ENCODE peak calls at places on chromosomes 16 and 17, in ten cellular contexts. Z is endothelial cell of umbilical vein, L is prostate gland, T is suprapubic skin, G is stomach, D is sigmoid colon, X is spleen, S is HepG2, U is K562, W is HCT116. V is an unnamed sample.

GRCh38 chr16:75616541-75617010 is 6.5 kb downstream of the ADAT1 start:
- DNase-seq in Z (no peak), L (no peak), T (no peak), G (no peak), D (no peak), X (no peak), S (no peak), U (no peak), W (no peak), V (no peak)

GRCh38 chr16:57643166-57643813 is 14.9 kb downstream of the ADGRG1 start:
- DNase-seq in Z (peak; percentile 24), L (no peak), T (no peak), G (no peak), D (peak; percentile 71), X (no peak), S (no peak), U (no peak), W (no peak), V (no peak)

GRCh38 chr17:58388302-58389190 is 28.8 kb downstream of the RNF43 start:
- DNase-seq in Z (no peak), L (no peak), T (no peak), G (no peak), D (no peak), X (no peak), S (no peak), U (no peak), W (no peak), V (no peak)

GRCh38 chr17:3695723-3696411 is at the start of gene P2RX5:
- DNase-seq in Z (peak; percentile 30), L (no peak), T (no peak), G (no peak), D (no peak), X (peak; percentile 95), S (no peak), U (peak; percentile 56), W (no peak), V (peak; percentile 38)

GRCh38 chr16:28168991-28169554 is 42.7 kb downstream of the XPO6 start:
- DNase-seq in Z (no peak), L (no peak), T (no peak), G (no peak), D (no peak), X (no peak), S (no peak), U (no peak), W (no peak), V (no peak)

GRCh38 chr17:36941265-36942021 is 4.2 kb downstream of the LHX1 start:
- DNase-seq in Z (no peak), L (no peak), T (no peak), G (no peak), D (no peak), X (no peak), S (no peak), U (no peak), W (no peak), V (no peak)

GRCh38 chr17:34252138-34252889 is 2.8 kb upstream of the CCL2 start:
- DNase-seq in Z (peak; percentile 98), L (peak; percentile 89), T (peak; percentile 95), G (peak; percentile 75), D (peak; percentile 98), X (peak; percentile 82), S (no peak), U (no peak), W (no peak), V (peak; percentile 88)

GRCh38 chr17:48498168-48498840 is 32.5 kb downstream of the HOXB1 start:
- DNase-seq in Z (no peak), L (peak; percentile 12), T (no peak), G (no peak), D (no peak), X (no peak), S (no peak), U (no peak), W (no peak), V (no peak)

GRCh38 chr17:49435630-49436029 is 20.9 kb upstream of the PHB1 start:
- DNase-seq in Z (no peak), L (no peak), T (peak; percentile 37), G (no peak), D (no peak), X (no peak), S (no peak), U (no peak), W (no peak), V (no peak)

GRCh38 chr17:35588196-35588920 is 1.2 kb downstream of the AP2B1 start:
- DNase-seq in Z (peak; percentile 37), L (no peak), T (no peak), G (no peak), D (no peak), X (no peak), S (no peak), U (no peak), W (peak; percentile 73), V (peak; percentile 12)

GRCh38 chr17:79543566-79543965 is 67.3 kb downstream of the RBFOX3 start:
- DNase-seq in Z (no peak), L (no peak), T (no peak), G (no peak), D (peak; percentile 56), X (no peak), S (no peak), U (no peak), W (no peak), V (no peak)

GRCh38 chr16:28873543-28874201 is 4.6 kb upstream of the ATP2A1 start:
- DNase-seq in Z (no peak), L (no peak), T (no peak), G (no peak), D (no peak), X (peak; percentile 85), S (no peak), U (peak; percentile 80), W (no peak), V (no peak)

GRCh38 chr17:14919580-14920160 is 345.5 kb downstream of the PMP22 start:
- DNase-seq in Z (no peak), L (no peak), T (no peak), G (no peak), D (no peak), X (no peak), S (no peak), U (no peak), W (no peak), V (no peak)

GRCh38 chr17:14918540-14918939 is 346.6 kb downstream of the PMP22 start:
- DNase-seq in Z (no peak), L (no peak), T (no peak), G (no peak), D (no peak), X (no peak), S (no peak), U (no peak), W (no peak), V (no peak)

GRCh38 chr17:14921936-14922335 is 343.2 kb downstream of the PMP22 start:
- DNase-seq in Z (no peak), L (no peak), T (no peak), G (no peak), D (no peak), X (no peak), S (no peak), U (no peak), W (no peak), V (no peak)

GRCh38 chr17:14922421-14922820 is 342.7 kb downstream of the PMP22 start:
- DNase-seq in Z (no peak), L (no peak), T (no peak), G (no peak), D (no peak), X (no peak), S (no peak), U (no peak), W (no peak), V (no peak)

DNA sequence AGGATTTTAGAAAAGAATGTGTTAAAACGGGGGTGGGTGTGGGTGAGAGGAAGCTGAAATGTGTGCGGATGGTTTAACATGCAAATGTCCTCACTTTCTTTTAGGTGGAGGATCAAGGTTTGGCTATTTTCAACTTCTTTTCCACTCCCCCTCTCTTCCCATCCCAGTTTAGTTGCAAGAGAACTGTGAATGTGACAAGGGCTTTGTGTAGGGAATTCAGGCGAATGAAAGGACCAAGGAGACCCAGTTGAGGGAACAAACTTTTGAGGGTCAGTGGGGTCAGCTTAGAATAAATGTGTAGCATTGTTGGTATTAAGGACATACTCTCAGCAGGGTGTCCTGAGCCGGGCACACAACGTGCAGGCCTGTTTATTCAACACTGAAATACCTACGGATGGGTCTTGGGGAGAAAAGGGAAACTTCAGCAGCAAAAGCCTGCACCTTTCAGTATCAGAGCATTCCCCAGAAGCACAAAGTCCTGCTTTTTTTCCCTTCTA is 346.0 kb downstream of the PMP22 start:
- DNase-seq in Z (no peak), L (no peak), T (no peak), G (no peak), D (no peak), X (no peak), S (no peak), U (no peak), W (no peak), V (no peak)
- TF ChIP-seq CTCF in Z (no peak), L (no peak), T (no peak), G (no peak), D (no peak), X (no peak), S (no peak), U (no peak), W (no peak), V (no peak)

GRCh38 chr17:61928101-61928436 is 287 bp upstream of the INTS2 start:
- DNase-seq in Z (no peak), L (no peak), T (no peak), G (no peak), D (no peak), X (no peak), S (no peak), U (no peak), W (no peak), V (no peak)
- TF ChIP-seq POLR2AphosphoS5 in Z (no peak), L (no peak), T (no peak), G (no peak), D (no peak), X (no peak), S (no peak), U (no peak), W (no peak), V (no peak)

GRCh38 chr17:40109471-40109824 is 9.1 kb upstream of the NR1D1 start:
- DNase-seq in Z (peak; percentile 59), L (no peak), T (no peak), G (no peak), D (peak; percentile 52), X (no peak), S (peak; percentile 57), U (no peak), W (no peak), V (no peak)
- TF ChIP-seq CTCF in Z (peak; percentile 12), L (no peak), T (no peak), G (no peak), D (no peak), X (peak; percentile 7), S (peak; percentile 35), U (peak; percentile 40), W (peak; percentile 55), V (no peak)

DNA sequence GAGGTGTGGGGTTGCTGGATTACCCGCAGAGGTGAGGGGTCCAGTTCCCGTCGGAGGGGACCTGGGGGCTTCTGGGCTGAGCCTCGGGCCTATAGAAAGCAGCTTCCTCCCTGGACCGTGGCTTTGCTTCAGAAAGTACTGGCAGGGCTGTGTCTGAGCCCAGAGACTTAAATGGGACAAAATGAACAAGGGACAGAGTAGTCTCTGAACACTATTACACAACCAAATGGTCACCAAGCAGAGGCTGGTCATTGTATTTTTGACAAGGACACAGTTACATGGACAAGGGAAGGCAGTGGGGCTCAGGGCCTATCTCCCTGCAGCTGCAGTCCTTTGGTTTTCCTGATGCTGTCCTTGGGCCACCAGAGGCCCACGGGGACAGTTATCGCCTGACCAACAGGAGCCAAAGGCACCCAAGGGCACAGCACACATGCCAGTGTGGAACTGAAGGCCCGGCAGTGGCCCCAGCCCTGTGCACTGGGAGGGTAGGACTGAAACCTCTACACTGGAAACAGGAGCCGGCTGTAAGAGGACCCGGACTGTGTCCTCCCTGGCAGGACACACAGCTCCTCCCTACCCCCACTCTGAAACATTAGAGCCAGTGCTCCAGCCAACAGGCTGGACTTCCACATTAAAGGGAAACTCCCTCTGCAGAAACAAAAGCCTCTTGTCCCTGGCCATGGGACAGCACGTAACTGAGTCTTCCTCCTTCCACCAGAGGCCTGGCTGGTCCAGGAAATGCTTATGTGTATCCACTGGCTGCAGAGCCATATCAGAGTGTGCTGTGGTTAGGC is 26.0 kb upstream of the ERN1 start:
- DNase-seq in Z (peak; percentile 71), L (peak; percentile 86), T (no peak), G (peak; percentile 77), D (peak; percentile 83), X (peak; percentile 84), S (peak; percentile 98), U (no peak), W (no peak), V (no peak)
- TF ChIP-seq POLR2AphosphoS5 in Z (no peak), L (peak; percentile 93), T (no peak), G (no peak), D (peak; percentile 30), X (peak; percentile 83), S (peak; percentile 75), U (no peak), W (no peak), V (no peak)

V was measured in HL-60.